ENCODE peak calls at places on chromosomes 2 and 18, in eight cellular contexts. T is heart left ventricle; O is trophoblast cell; C is pancreas; U is IMR-90; B is CD8-positive, alpha-beta memory T cell; J is A549; Z is HepG2. E is an unnamed sample.

GRCh38 chr2:10486091-10486490 is 38.0 kb upstream of the ODC1 start:
- DNase-seq in O (no peak), U (no peak), B (no peak), C (no peak), J (no peak), T (no peak), Z (no peak), E (no peak)

GRCh38 chr2:188746727-188747126 is 227.4 kb upstream of the COL3A1 start:
- DNase-seq in Z (no peak), C (no peak), B (no peak), O (no peak), T (no peak), J (no peak), U (peak), E (no peak)

GRCh38 chr2:131040661-131041401 is 52.4 kb downstream of the FAM168B start:
- DNase-seq in U (no peak), O (no peak), B (no peak), Z (no peak), J (no peak), C (peak), T (no peak), E (no peak)

GRCh38 chr2:152632736-152633135 is 84.5 kb downstream of the PRPF40A start:
- DNase-seq in O (no peak), U (peak), Z (no peak), T (no peak), B (no peak), J (no peak), C (no peak), E (no peak)

GRCh38 chr18:52903858-52904257 is 563.9 kb downstream of the DCC start:
- DNase-seq in U (no peak), B (no peak), T (no peak), O (peak), J (peak), C (peak), Z (peak), E (no peak)

GRCh38 chr18:39434223-39434622 is 1868.6 kb upstream of the CELF4 start:
- DNase-seq in B (no peak), O (no peak), C (no peak), U (no peak), T (no peak), Z (no peak), J (no peak), E (no peak)

GRCh38 chr2:180101846-180102245 is 94.7 kb upstream of the CWC22 start:
- DNase-seq in C (no peak), O (no peak), J (no peak), U (no peak), B (no peak), Z (no peak), T (no peak), E (no peak)

GRCh38 chr2:229712125-229712524 is 2.2 kb downstream of the DNER start:
- DNase-seq in T (no peak), O (no peak), B (no peak), Z (no peak), U (peak), J (peak), C (no peak), E (no peak)

GRCh38 chr18:79942786-79943607 is 8.5 kb downstream of the SLC66A2 start:
- DNase-seq in U (no peak), Z (no peak), J (no peak), O (no peak), B (no peak), C (peak), T (peak), E (no peak)

GRCh38 chr2:174335605-174336402 is 1.1 kb downstream of the SP9 start:
- DNase-seq in T (peak), B (peak), C (no peak), U (no peak), J (peak), O (no peak), Z (no peak), E (no peak)

GRCh38 chr2:231200805-231201474 is 2.5 kb downstream of the ARMC9 start:
- DNase-seq in U (peak), O (peak), J (no peak), B (no peak), Z (no peak), C (no peak), T (no peak), E (peak)

GRCh38 chr18:80200171-80200931 is 47.0 kb downstream of the PARD6G start:
- DNase-seq in C (no peak), T (no peak), Z (peak), B (no peak), J (peak), U (peak), O (no peak), E (no peak)

GRCh38 chr18:8329186-8329771 is 280.0 kb upstream of the RAB12 start:
- DNase-seq in T (no peak), Z (peak), O (no peak), B (no peak), U (peak), C (no peak), J (peak), E (peak)

GRCh38 chr2:55986700-55987440 is 63.3 kb upstream of the EFEMP1 start:
- DNase-seq in B (no peak), U (peak), Z (no peak), J (no peak), T (no peak), C (no peak), O (no peak), E (peak)

GRCh38 chr2:39780825-39781600 is 2.0 kb upstream of the THUMPD2 start:
- DNase-seq in J (peak), U (no peak), B (no peak), O (no peak), T (no peak), Z (peak), C (no peak), E (no peak)

GRCh38 chr2:176138526-176139169 is 9.1 kb downstream of the HOXD8 start:
- DNase-seq in C (no peak), B (no peak), T (no peak), U (no peak), J (no peak), O (no peak), Z (no peak), E (no peak)
- H3K4me3 ChIP-seq in C (no peak), B (no peak), T (no peak), U (no peak), J (no peak), O (no peak), Z (no peak), E (no peak)

GRCh38 chr2:240565267-240566202 is 2.7 kb upstream of the RNPEPL1 start:
- DNase-seq in J (peak), Z (peak), O (peak), U (peak), C (peak), T (peak), B (peak), E (no peak)

GRCh38 chr2:240566203-240567136 is 1.8 kb upstream of the RNPEPL1 start:
- DNase-seq in C (peak), J (peak), U (peak), T (peak), O (peak), Z (peak), B (peak), E (no peak)

GRCh38 chr2:240567872-240568677 is at the start of gene RNPEPL1:
- DNase-seq in Z (no peak), U (no peak), O (peak), B (peak), T (peak), C (no peak), J (peak), E (no peak)

GRCh38 chr2:240568678-240569522 is 616 bp downstream of the RNPEPL1 start:
- DNase-seq in U (peak), B (peak), O (no peak), J (peak), Z (no peak), C (peak), T (peak), E (no peak)

GRCh38 chr2:240567137-240567871 is 980 bp upstream of the RNPEPL1 start:
- DNase-seq in U (no peak), O (no peak), T (peak), B (peak), J (no peak), Z (no peak), C (peak), E (no peak)
- H3K4me3 ChIP-seq in U (peak), O (peak), T (peak), B (peak), J (peak), Z (peak), C (peak), E (peak)

GRCh38 chr2:224084266-224084892 is 45.3 kb upstream of the SERPINE2 start:
- DNase-seq in J (peak), B (no peak), T (no peak), O (no peak), Z (no peak), U (no peak), C (no peak), E (no peak)

GRCh38 chr2:224086226-224086911 is 47.3 kb upstream of the SERPINE2 start:
- DNase-seq in O (peak), C (no peak), B (no peak), U (peak), J (peak), T (no peak), Z (peak), E (peak)

GRCh38 chr2:224083631-224084030 is 44.5 kb upstream of the SERPINE2 start:
- DNase-seq in J (no peak), U (no peak), C (no peak), T (no peak), B (no peak), O (no peak), Z (no peak), E (no peak)

GRCh38 chr2:224085811-224086210 is 46.7 kb upstream of the SERPINE2 start:
- DNase-seq in T (no peak), O (no peak), Z (no peak), J (no peak), C (no peak), B (no peak), U (no peak), E (no peak)

DNA sequence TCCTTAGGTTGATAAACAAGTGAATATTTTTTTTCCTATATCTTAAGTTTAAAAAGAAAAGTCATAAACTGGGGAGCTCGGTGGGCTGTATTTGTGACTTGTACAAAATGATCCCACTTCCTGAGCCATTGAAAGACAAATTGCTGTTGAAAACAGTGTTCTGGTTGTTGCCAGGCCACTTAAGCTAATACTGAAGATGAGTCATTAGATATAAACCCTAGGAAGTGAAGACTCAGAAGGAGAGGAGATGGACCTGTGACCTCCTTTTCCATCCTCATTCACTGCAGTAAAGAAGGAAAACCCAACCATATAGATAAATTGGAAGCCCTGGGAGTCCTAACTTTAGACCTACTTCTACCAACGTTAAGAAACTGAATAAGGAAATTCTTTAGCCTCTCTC is 46.2 kb upstream of the SERPINE2 start:
- DNase-seq in Z (peak), U (peak), C (no peak), J (peak), T (no peak), O (no peak), B (no peak), E (no peak)
- H3K4me3 ChIP-seq in Z (no peak), U (no peak), C (no peak), J (no peak), T (no peak), O (no peak), B (no peak), E (no peak)

DNA sequence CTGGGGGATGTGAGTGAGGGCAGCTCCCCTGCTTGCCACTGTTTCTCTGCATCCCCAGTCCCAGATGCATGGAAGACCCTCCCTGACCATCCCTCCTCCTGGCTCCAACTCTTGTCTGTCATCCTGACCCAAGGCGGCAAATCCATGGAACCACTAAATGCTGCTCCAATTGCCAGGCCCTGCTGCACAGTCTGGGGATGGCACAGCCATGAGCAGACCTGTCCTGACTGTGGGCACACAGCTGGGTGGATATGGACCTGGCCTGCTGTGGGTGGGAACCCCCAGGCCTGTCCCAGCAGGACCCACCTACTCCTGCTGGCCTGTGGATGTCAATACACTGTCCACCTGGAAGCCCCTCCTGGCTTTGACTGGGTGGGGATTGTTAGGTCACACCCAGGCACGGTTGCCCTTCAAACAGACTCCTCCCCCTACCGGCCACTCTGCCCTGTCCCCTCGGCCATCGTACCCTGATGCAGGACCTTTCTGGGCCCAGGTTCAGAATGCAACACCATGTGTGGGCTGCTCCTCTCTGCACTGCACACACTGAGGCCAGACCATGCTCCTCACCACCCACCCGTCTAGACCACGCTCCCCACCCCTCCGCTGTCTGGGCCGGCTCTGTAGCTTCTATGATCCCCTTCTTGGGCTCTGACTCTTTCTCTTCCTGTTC is 57.8 kb downstream of the INPP5D start:
- DNase-seq in C (no peak), T (no peak), Z (no peak), U (no peak), B (no peak), O (no peak), J (no peak), E (no peak)
- H3K4me3 ChIP-seq in C (no peak), T (no peak), Z (no peak), U (no peak), B (no peak), O (no peak), J (no peak), E (no peak)

E was measured in astrocyte of the cerebellum.